ENCODE peak calls at places on chromosomes 11 and 22, in seven cellular contexts. N is mesenchymal stem cell; P is uterus; M is GM23338; I is neural progenitor cell; V is CD4-positive, CD25-positive, alpha-beta regulatory T cell; H is BE2C. S is an unnamed sample. For H3K36me3 and H3K4me1, the result is how much of the 10 kb centered on the place peaks cover.

GRCh38 chr11:95453616-95454118 is 222.7 kb upstream of the SESN3 start:
- DNase-seq in N (no peak), P (no peak), M (no peak), I (no peak), V (no peak), H (peak), S (no peak)

GRCh38 chr11:69948256-69949141 is 129.3 kb upstream of the FGF3 start:
- DNase-seq in N (peak), P (no peak), M (peak), I (peak), V (no peak), H (peak), S (no peak)

GRCh38 chr22:41382098-41382578 is 396 bp downstream of the TEF start:
- DNase-seq in N (peak), P (peak), M (peak), I (peak), V (peak), H (no peak), S (peak)

GRCh38 chr11:1636291-1636950 is 6.8 kb downstream of the KRTAP5-5 start:
- DNase-seq in N (no peak), P (no peak), M (no peak), I (peak), V (no peak), H (no peak), S (no peak)

GRCh38 chr11:57116654-57117053 is 65.1 kb upstream of the LRRC55 start:
- DNase-seq in N (peak), P (no peak), M (peak), I (peak), V (no peak), H (peak), S (no peak)

GRCh38 chr11:59221438-59221837 is 8.7 kb upstream of the MPEG1 start:
- DNase-seq in N (no peak), P (no peak), M (no peak), I (no peak), V (no peak), H (no peak), S (no peak)

GRCh38 chr11:18617688-18618340 is 16.3 kb downstream of the SPTY2D1 start:
- DNase-seq in N (peak), P (no peak), M (no peak), I (no peak), V (peak), H (no peak), S (peak)

GRCh38 chr11:117424781-117425180 is 97.1 kb downstream of the CEP164 start:
- DNase-seq in N (peak), P (no peak), M (no peak), I (no peak), V (no peak), H (peak), S (no peak)

GRCh38 chr11:79942071-79942470 is 501.2 kb upstream of the TENM4 start:
- DNase-seq in N (no peak), P (no peak), M (no peak), I (no peak), V (no peak), H (no peak), S (no peak)

GRCh38 chr22:30087611-30088010 is 7.3 kb downstream of the HORMAD2 start:
- DNase-seq in N (no peak), P (no peak), M (no peak), I (no peak), V (no peak), H (no peak), S (no peak)

GRCh38 chr11:116225236-116225635 is 547.6 kb downstream of the BUD13 start:
- DNase-seq in N (no peak), P (no peak), M (peak), I (no peak), V (no peak), H (peak), S (no peak)

GRCh38 chr11:68766786-68767185 is 15.5 kb upstream of the TESMIN start:
- DNase-seq in N (no peak), P (no peak), M (no peak), I (no peak), V (no peak), H (no peak), S (no peak)
- H3K36me3 ChIP-seq in N (half or more), P (under half), M (under half), I (under half), V (under half), H (under half), S (under half)

DNA sequence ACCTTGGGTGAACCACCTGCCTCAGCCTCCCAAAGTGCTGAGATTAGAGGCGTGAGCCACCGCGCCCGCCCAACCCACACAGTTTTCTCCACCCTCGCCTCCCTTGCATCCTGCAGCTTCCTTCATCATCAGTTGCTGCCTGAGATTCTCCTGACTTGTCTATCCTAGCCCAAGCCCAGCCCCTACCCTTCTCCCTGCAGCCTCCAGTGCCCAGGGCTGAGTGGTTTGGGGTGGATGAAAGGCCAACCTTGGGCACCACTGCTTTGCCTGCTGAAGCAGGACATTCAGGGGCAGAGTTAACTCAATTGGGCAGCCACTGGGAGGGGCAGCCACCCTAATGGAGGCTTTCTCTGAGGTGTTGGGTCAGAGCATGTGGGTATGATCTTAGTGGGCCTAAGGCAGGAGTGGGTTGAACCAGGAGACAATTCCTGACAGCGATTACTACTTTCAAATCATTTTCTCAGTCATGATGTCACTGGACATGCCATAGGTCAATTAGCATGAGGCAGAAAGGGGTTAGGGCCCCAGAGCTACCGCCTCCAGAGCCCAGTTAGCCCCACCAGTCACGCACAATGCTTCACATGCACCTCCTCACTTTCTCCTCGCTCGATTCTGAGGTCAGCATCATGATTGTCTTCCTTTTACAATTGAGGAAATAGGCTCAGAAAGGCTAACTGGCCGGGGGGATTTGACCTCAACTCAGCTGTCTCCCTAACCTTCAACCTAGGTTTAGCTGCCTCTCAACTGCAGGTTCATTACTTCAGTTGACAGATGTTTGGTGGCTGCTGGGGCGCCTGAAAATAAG is 1.0 kb upstream of the FKBP2 start:
- DNase-seq in N (peak), P (no peak), M (no peak), I (no peak), V (no peak), H (no peak), S (no peak)
- H3K4me1 ChIP-seq in N (under half), P (under half), M (under half), I (under half), V (under half), H (under half), S (under half)

GRCh38 chr11:108748971-108749370 is 84.1 kb downstream of the DDX10 start:
- DNase-seq in N (no peak), P (no peak), M (no peak), I (no peak), V (no peak), H (no peak), S (no peak)

DNA sequence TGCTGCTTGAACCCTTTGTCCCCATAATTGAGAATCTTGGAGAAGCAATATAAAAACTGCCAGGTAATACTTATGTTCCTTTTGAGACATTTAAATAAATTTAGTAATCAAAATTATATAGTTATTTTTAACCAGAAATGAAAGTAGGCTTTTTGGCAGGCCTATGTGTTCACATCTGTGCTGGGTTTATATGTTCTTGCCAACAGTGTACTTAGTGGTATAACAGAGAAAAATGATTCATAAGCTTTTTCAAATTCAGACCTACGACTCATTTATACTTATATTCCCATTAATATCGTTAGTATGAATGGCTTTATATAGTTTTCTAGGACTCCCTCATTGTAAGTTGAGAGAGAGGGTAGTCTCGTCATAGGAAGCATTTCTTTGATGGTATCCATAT is 79.0 kb downstream of the DDX10 start:
- DNase-seq in N (no peak), P (no peak), M (no peak), I (no peak), V (no peak), H (no peak), S (no peak)
- H3K36me3 ChIP-seq in N (under half), P (under half), M (under half), I (under half), V (under half), H (under half), S (under half)

DNA sequence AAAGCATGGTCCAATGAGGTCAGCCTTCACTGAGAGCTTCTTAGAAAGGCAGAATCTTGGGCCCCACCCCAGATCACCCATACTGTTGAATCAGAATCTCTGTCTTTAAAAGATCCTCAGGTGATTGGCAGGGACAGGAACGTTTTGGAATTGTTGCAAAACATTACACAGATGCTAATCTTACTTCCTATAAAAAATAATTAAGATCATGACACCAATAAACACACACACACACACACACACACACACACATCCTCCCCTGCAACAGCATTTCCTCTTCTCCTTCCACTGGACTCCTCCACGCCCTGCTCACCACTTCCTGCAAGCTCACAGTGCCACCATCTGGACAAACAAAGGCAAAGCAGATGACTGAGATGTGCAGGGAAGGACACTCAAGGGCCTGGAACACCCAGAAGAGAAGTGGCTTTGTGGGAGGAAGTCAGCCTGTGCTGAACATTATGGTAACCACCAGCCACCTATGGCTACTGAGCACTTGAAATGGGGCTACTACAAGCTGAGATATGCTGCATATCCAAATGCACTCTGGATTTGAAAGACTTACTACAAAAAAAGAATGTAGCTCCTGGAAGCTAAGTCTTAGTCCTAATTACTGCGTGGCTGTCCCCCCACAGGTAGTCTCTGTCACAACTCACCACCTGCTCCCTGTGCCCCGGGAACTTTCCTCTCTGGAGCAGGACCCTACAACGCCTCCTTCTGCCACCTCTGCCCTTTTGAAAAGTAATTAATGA is 65.6 kb downstream of the BTG4 start:
- DNase-seq in N (peak), P (peak), M (peak), I (peak), V (peak), H (peak), S (peak)
- H3K4me1 ChIP-seq in N (under half), P (under half), M (under half), I (under half), V (under half), H (under half), S (under half)

GRCh38 chr11:71964641-71965040 is 34.1 kb upstream of the IL18BP start:
- DNase-seq in N (no peak), P (no peak), M (no peak), I (no peak), V (no peak), H (no peak), S (no peak)
- H3K36me3 ChIP-seq in N (under half), P (under half), M (under half), I (under half), V (under half), H (under half), S (under half)

DNA sequence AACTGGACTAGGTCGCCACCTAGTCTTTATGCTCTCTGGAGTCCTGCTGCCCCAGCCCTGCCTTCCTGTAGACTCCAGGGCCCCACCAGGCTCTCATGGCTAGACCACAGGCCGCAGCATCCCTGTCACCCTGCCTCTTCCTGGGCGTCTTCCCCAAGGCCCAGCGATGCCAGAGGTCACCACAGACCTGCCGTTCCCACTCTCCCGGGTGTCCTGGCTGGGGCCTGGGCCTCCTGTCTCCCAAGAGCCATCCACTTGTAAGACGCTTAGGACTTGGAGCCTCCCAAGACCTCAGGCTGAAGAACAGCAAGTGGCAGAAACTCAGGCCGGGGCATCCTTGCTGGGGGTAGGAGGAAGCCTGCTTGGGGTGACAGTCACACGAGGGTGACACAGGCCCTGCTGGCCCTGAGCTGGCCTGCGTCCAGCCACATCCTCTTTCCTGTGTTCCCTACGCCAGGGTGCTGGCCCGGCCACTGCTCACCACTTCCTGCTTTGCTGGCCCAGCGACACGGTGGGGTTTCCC is 2.0 kb upstream of the TCIRG1 start:
- DNase-seq in N (no peak), P (no peak), M (no peak), I (no peak), V (no peak), H (no peak), S (no peak)
- H3K4me1 ChIP-seq in N (half or more), P (under half), M (under half), I (under half), V (half or more), H (under half), S (half or more)

GRCh38 chr11:45028921-45029680 is 78.4 kb upstream of the TP53I11 start:
- DNase-seq in N (no peak), P (no peak), M (no peak), I (no peak), V (no peak), H (peak), S (no peak)

GRCh38 chr11:45025716-45026492 is 75.2 kb upstream of the TP53I11 start:
- DNase-seq in N (peak), P (peak), M (peak), I (no peak), V (no peak), H (peak), S (no peak)

GRCh38 chr11:45027312-45027711 is 76.6 kb upstream of the TP53I11 start:
- DNase-seq in N (no peak), P (no peak), M (no peak), I (no peak), V (no peak), H (no peak), S (no peak)

GRCh38 chr11:45024846-45025623 is 74.4 kb upstream of the TP53I11 start:
- DNase-seq in N (no peak), P (no peak), M (no peak), I (no peak), V (no peak), H (no peak), S (no peak)

DNA sequence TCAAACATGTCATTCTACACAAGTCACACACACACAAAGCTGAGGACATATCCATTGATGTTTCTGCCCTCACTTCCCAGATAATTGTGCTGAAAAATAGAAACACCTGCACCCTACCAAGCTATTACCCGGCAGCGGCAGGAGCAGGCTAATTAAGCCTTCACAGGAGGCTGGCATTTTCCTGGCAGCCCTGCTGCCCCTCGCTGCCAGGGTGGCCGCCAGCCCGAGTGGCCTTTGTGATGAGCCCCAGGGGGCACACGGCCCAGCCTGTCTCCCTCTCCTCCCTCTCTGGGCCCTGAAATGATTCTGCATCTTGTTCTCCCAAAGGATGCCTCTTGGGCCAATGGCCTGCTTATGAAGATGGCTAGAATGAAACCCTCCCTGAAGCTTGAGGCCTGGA is 76.2 kb upstream of the TP53I11 start:
- DNase-seq in N (no peak), P (no peak), M (no peak), I (no peak), V (no peak), H (no peak), S (no peak)
- H3K36me3 ChIP-seq in N (under half), P (under half), M (under half), I (under half), V (under half), H (under half), S (under half)

DNA sequence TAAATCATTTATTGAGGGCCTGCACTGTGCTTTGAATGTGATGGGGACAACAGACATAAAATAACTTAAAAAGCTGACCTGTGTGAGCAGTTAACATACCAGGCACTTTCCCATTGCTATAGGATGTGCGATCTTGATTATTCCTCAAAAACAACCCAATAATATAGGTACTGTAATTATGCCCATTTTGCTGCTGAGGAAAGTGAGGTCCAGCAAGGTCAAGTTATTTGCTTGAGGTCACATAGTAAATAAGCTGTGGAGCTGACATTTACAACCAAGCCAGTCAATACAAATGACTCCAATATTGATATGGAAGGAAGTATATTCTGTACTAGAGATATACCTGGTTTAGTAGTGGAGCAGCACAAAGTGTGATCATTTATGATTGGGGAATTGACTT is 96.2 kb downstream of the TEAD1 start:
- DNase-seq in N (no peak), P (no peak), M (no peak), I (no peak), V (no peak), H (no peak), S (no peak)
- H3K4me1 ChIP-seq in N (under half), P (under half), M (half or more), I (under half), V (under half), H (under half), S (under half)

GRCh38 chr22:46351131-46351735 is 15.7 kb downstream of the TRMU start:
- DNase-seq in N (no peak), P (no peak), M (no peak), I (no peak), V (no peak), H (no peak), S (no peak)

GRCh38 chr22:46351767-46352166 is 16.3 kb downstream of the TRMU start:
- DNase-seq in N (no peak), P (no peak), M (no peak), I (no peak), V (no peak), H (no peak), S (no peak)

GRCh38 chr22:46350111-46350510 is 14.6 kb downstream of the TRMU start:
- DNase-seq in N (no peak), P (no peak), M (no peak), I (no peak), V (no peak), H (no peak), S (peak)

GRCh38 chr22:46349681-46350080 is 14.2 kb downstream of the TRMU start:
- DNase-seq in N (no peak), P (no peak), M (no peak), I (no peak), V (no peak), H (no peak), S (peak)

DNA sequence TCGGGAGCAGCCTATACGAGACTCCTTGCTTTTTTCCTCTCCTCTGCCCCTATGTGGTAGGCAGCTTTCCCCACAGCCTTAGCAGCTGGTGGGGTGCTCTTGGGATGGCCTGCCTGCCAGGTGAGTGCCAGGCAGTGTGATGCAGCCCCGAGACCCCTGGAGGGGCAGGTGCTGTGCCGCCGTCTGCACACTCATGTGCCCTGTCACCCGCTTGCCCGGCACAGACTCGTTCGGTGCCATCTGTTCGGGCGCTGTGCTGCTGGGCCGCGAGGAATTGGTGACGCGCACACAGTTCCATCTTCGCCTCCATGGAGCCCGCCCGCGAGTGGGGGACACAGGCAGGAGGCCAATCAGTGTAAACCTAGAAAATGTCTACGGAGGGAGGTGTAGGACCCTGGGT is 15.1 kb downstream of the TRMU start:
- DNase-seq in N (no peak), P (no peak), M (no peak), I (no peak), V (no peak), H (no peak), S (no peak)
- H3K36me3 ChIP-seq in N (half or more), P (under half), M (under half), I (under half), V (half or more), H (half or more), S (half or more)

DNA sequence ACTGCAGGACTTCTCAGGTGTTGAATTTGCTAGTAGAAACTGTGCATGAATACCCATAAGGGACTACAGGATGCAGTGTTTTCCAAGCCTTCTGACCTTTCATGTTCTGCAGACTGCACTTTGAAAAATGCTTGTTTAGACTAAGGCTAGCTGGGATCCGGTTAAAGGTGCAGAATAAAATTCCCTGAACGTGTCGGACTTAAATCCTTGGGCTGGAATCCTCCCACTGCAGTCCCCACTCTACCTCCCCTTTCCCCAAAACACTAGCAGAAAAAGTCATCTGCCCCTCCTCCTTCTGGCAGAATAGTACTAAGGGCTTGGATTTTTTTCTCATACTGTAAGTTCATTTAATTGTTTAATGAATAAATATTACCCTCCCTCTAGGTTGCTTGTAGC is 560 bp upstream of the AMPD3 start:
- DNase-seq in N (no peak), P (no peak), M (no peak), I (no peak), V (no peak), H (no peak), S (no peak)
- H3K4me1 ChIP-seq in N (under half), P (under half), M (under half), I (under half), V (half or more), H (under half), S (half or more)

S was measured in CD8-positive, alpha-beta memory T cell.